ENCODE peak calls at places on chromosomes 2 and 18, in four cellular contexts. Z is fibroblast of lung, H is Karpas-422, R is HCT116. V is an unnamed sample.

GRCh38 chr2:105269426-105269825 is 27.9 kb downstream of the GPR45 start:
- DNase-seq in Z (no peak), H (no peak), R (no peak), V (no peak)

GRCh38 chr18:27057459-27058302 is 127.4 kb downstream of the CHST9 start:
- DNase-seq in Z (no peak), H (no peak), R (no peak), V (no peak)

GRCh38 chr2:173644146-173644545 is 289.5 kb downstream of the CDCA7 start:
- DNase-seq in Z (peak), H (peak), R (no peak), V (no peak)

GRCh38 chr2:188042412-188042811 is 249.3 kb upstream of the GULP1 start:
- DNase-seq in Z (peak), H (no peak), R (no peak), V (no peak)

GRCh38 chr2:105490956-105491355 is 92.1 kb upstream of the FHL2 start:
- DNase-seq in Z (no peak), H (no peak), R (no peak), V (no peak)

GRCh38 chr2:237427807-237428506 is 14.0 kb upstream of the COL6A3 start:
- DNase-seq in Z (no peak), H (peak), R (no peak), V (no peak)

GRCh38 chr2:120646994-120647393 is 88.7 kb upstream of the GLI2 start:
- DNase-seq in Z (no peak), H (no peak), R (no peak), V (no peak)

GRCh38 chr2:201797175-201797840 is 9.0 kb upstream of the CDK15 start:
- DNase-seq in Z (peak), H (no peak), R (no peak), V (no peak)

GRCh38 chr18:60676807-60677206 is 304.2 kb upstream of the MC4R start:
- DNase-seq in Z (no peak), H (no peak), R (no peak), V (peak)

DNA sequence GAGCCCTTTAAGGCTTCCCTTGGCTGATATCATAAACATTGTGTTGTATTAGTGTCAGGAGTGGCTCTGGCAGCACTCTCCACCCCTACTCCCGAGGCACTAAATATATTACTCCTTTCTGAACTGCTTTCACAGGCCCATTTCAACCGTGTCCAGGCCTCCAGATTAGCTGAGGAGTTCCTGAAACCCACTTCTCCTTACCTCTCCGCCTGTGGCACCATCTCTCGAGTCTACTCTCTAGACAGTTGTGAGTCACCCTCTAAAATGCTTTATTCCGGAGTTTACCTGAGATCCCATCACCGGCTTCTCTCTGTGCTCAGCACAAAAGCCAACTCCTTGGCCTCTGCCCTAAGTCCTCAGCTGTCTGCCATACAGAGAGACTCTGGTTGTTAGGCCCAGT is 14.4 kb upstream of the STON1 start:
- DNase-seq in Z (no peak), H (no peak), R (no peak), V (no peak)
- H3K9ac ChIP-seq in Z (no peak), H (no peak), R (no peak), V (no peak)

GRCh38 chr2:43402452-43402937 is 176.1 kb upstream of the ZFP36L2 start:
- DNase-seq in Z (peak), H (no peak), R (no peak), V (no peak)

GRCh38 chr2:43399515-43400245 is 173.3 kb upstream of the ZFP36L2 start:
- DNase-seq in Z (peak), H (no peak), R (no peak), V (no peak)

GRCh38 chr2:43400508-43400907 is 174.1 kb upstream of the ZFP36L2 start:
- DNase-seq in Z (no peak), H (no peak), R (no peak), V (no peak)

GRCh38 chr2:43399098-43399497 is 172.7 kb upstream of the ZFP36L2 start:
- DNase-seq in Z (no peak), H (no peak), R (no peak), V (no peak)

DNA sequence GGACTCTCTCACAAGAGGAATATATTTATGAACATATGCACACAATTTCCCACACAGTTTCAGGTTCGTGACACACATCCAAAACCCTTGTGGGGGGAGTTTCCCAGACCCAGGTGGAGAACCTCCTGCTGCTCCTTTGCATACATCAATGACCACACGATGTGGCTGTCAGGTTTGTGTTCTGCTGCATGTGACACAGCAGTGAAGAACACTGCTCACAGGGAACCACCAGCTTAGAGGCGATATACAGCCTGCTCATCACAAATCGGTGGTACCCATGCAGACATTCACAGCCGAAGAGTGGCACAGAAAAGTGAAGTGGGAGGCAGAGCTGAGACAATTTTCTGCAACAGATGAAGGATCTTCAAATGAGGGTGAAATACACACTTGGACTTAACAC is 175.6 kb upstream of the ZFP36L2 start:
- DNase-seq in Z (no peak), H (peak), R (no peak), V (no peak)
- H3K9ac ChIP-seq in Z (no peak), H (no peak), R (no peak), V (no peak)

GRCh38 chr18:46335551-46336059 is 231.4 kb downstream of the HAUS1 start:
- DNase-seq in Z (peak), H (no peak), R (no peak), V (no peak)

GRCh38 chr18:46332956-46333355 is 228.8 kb downstream of the HAUS1 start:
- DNase-seq in Z (no peak), H (no peak), R (no peak), V (no peak)

GRCh38 chr18:46333371-46334199 is 229.4 kb downstream of the HAUS1 start:
- DNase-seq in Z (peak), H (no peak), R (peak), V (no peak)

GRCh38 chr18:46332286-46332801 is 228.2 kb downstream of the HAUS1 start:
- DNase-seq in Z (no peak), H (no peak), R (no peak), V (no peak)

DNA sequence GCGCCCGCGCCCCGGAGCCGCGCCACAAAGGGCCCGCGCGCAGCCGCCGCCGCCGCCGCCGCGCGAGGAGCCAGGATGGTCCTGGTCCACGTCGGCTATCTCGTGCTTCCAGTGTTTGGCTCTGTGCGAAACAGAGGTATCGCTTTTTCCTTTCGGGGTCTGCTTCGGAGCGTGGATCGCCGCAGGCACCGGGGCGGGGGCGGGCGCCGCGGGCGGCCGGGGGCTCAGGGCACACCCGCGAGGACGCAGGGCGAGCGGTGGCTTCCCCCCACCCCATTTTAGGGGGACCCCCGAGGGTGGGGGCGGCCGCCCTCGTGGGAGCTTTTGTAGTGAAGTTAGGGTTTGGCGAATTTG is 230.0 kb downstream of the HAUS1 start:
- DNase-seq in Z (peak), H (no peak), R (no peak), V (no peak)
- H3K9ac ChIP-seq in Z (no peak), H (no peak), R (peak), V (peak)

GRCh38 chr2:111663471-111663951 is 220.5 kb downstream of the ANAPC1 start:
- DNase-seq in Z (no peak), H (no peak), R (no peak), V (no peak)
- H3K9ac ChIP-seq in Z (no peak), H (no peak), R (no peak), V (no peak)

DNA sequence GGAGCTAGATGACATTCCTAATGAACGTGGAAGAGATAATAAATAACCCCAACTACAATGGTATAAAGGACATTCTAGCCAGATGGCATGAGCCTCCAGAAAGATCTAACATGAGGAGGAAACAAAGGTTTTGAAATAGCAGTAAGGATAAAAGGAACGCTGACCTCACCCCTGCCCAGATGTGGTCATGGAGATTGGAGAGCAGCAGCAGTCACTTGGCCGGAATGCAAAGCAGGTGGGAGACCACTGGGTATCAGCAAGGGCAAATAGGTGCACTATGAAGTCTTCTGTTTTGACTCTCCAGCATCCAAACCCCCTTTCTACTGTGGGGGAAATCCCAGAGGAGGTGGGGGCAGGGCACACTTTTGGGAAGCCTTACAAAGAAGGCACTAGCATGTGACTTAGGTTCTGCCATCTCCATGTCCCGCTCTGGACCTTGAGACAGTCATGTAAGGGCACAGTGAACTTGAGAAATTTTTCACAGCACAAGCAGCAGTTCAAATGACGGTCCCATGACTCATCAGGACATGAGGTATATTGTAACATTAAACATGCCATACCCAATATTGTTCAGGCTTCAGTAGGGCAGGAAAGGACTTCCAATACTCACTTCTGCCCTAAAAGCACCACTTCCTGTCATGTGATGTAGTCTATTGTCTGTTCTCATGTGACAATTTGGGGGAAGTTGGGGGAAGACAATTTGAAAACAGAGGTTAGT is 55.2 kb downstream of the METTL4 start:
- DNase-seq in Z (peak), H (no peak), R (peak), V (no peak)
- H3K9ac ChIP-seq in Z (no peak), H (no peak), R (no peak), V (no peak)

GRCh38 chr2:230797515-230798495 is 66.9 kb upstream of the ITM2C start:
- DNase-seq in Z (peak), H (peak), R (no peak), V (no peak)
- H3K9ac ChIP-seq in Z (no peak), H (no peak), R (no peak), V (no peak)

GRCh38 chr2:232635820-232636219 is 2.4 kb downstream of the EFHD1 start:
- DNase-seq in Z (no peak), H (no peak), R (no peak), V (no peak)

GRCh38 chr2:232632904-232633412 is 446 bp upstream of the EFHD1 start:
- DNase-seq in Z (peak), H (no peak), R (no peak), V (no peak)

GRCh38 chr2:232634319-232635150 is 1.1 kb downstream of the EFHD1 start:
- DNase-seq in Z (peak), H (no peak), R (no peak), V (no peak)

GRCh38 chr2:232632229-232632903 is 1.0 kb upstream of the EFHD1 start:
- DNase-seq in Z (no peak), H (no peak), R (no peak), V (no peak)

DNA sequence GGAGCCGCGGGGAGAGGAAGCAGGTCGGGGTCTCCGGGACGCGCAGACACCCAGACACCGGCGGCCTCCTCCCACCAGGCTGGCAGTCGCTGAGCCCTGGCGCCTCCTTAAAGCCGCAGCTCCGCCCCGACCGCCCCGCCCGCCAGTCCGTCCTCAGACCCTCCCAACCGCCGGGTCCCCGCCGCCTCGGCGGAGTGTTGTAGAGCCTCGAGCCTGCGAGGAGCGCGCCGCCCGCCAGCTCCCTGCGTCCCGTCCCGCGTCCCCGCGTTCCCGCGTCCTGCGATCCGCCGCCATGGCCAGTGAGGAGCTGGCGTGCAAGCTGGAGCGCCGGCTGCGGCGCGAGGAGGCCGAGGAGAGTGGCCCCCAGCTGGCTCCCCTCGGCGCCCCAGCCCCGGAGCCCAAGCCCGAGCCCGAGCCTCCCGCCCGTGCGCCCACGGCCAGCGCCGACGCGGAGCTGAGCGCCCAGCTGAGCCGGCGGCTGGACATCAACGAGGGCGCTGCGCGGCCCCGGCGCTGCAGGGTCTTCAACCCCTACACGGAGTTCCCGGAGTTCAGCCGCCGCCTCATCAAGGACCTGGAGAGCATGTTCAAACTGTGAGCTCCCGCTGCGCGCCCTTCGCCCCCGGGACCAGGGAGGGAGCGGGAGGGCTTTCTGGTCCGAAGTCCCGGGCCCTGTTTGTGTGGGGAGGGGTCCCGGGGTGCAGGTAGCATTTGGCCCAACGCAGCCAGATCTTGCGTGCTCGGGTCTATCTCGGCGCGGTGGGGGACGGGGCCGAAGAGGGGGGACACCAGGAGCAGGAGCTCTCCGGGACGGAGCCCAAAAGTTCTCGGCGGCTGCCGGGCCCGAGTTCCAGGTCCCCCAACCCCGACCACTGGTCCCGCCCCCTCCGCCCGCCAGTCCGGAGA is at the start of gene EFHD1:
- DNase-seq in Z (peak), H (no peak), R (no peak), V (peak)
- H3K9ac ChIP-seq in Z (peak), H (no peak), R (peak), V (peak)

DNA sequence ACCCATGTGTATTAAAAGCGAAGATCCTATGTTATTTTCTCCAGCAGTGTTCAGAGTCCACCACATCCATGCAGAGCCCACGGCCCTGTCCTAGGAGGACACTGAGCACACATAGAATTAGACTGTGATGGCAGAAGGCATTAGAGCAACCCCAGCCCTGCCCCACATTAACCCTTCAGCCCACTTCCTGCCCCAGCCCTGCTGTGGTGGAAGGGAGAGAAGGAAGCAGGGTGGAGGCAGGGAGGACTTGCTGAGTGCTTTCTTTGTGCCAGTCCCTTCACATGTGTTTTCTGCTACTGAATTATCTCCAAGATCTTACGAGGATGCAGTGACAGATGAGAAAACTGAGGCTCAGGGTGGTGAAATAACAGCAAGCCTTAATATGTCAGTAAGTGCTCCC is 339.0 kb downstream of the SMAD2 start:
- DNase-seq in Z (no peak), H (no peak), R (no peak), V (no peak)
- H3K9ac ChIP-seq in Z (no peak), H (no peak), R (no peak), V (no peak)

GRCh38 chr2:232777278-232777677 is 913 bp upstream of the KCNJ13 start:
- DNase-seq in Z (no peak), H (no peak), R (no peak), V (no peak)

GRCh38 chr2:232773815-232774214 is 2.5 kb downstream of the KCNJ13 start:
- DNase-seq in Z (no peak), H (no peak), R (no peak), V (no peak)

GRCh38 chr2:232779935-232780334 is 3.6 kb upstream of the KCNJ13 start:
- DNase-seq in Z (peak), H (no peak), R (no peak), V (no peak)

GRCh38 chr2:232779465-232779864 is 3.1 kb upstream of the KCNJ13 start:
- DNase-seq in Z (no peak), H (no peak), R (no peak), V (no peak)

GRCh38 chr2:232776435-232776834 is at the start of gene KCNJ13:
- DNase-seq in Z (peak), H (no peak), R (no peak), V (no peak)
- H3K9ac ChIP-seq in Z (no peak), H (no peak), R (no peak), V (no peak)

V was measured in NT2/D1.